ENCODE peak calls at places on chromosomes 11 and 22, in five cellular contexts. X, G, H, V and L are unnamed samples. For H3K27me3 and H3K4me1, the result is how much of the 10 kb centered on the place peaks cover.

GRCh38 chr11:94218372-94218771 is 86.0 kb upstream of the IZUMO1R start:
- DNase-seq in X (no peak), G (no peak), H (no peak), V (no peak), L (no peak)

GRCh38 chr11:129881570-129882170 is 13.7 kb downstream of the NFRKB start:
- DNase-seq in X (peak), G (no peak), H (peak), V (peak), L (no peak)

GRCh38 chr11:75031224-75031753 is 42.6 kb downstream of the NEU3 start:
- DNase-seq in X (peak), G (no peak), H (no peak), V (no peak), L (no peak)

GRCh38 chr11:74025467-74026166 is 16.7 kb upstream of the UCP3 start:
- DNase-seq in X (no peak), G (no peak), H (no peak), V (no peak), L (no peak)

GRCh38 chr11:11149671-11150459 is 203.2 kb downstream of the CSNK2A3 start:
- DNase-seq in X (no peak), G (no peak), H (no peak), V (no peak), L (peak)

GRCh38 chr11:13928566-13929251 is 33.8 kb upstream of the SPON1 start:
- DNase-seq in X (peak), G (no peak), H (no peak), V (peak), L (no peak)

GRCh38 chr11:78812513-78813293 is 238.0 kb upstream of the NARS2 start:
- DNase-seq in X (no peak), G (no peak), H (no peak), V (no peak), L (no peak)

GRCh38 chr11:111775024-111775710 is 9.0 kb upstream of the PPP2R1B start:
- DNase-seq in X (peak), G (no peak), H (no peak), V (no peak), L (no peak)

GRCh38 chr11:31106326-31106725 is 263.2 kb downstream of the DCDC1 start:
- DNase-seq in X (no peak), G (no peak), H (no peak), V (peak), L (no peak)

GRCh38 chr11:2393111-2393868 is 7.3 kb upstream of the TSSC4 start:
- DNase-seq in X (no peak), G (no peak), H (no peak), V (no peak), L (peak)

GRCh38 chr11:88202498-88202897 is 27.3 kb upstream of the RAB38 start:
- DNase-seq in X (no peak), G (no peak), H (no peak), V (no peak), L (no peak)

GRCh38 chr11:18749681-18750319 is 23.8 kb upstream of the IGSF22 start:
- DNase-seq in X (peak), G (no peak), H (no peak), V (peak), L (no peak)

GRCh38 chr22:45972091-45972867 is 4.7 kb downstream of the WNT7B start:
- DNase-seq in X (peak), G (no peak), H (no peak), V (no peak), L (no peak)
- H3K27me3 ChIP-seq in X (half or more), G (half or more), H (half or more), V (half or more), L (under half)

GRCh38 chr22:46050916-46051614 is 74.1 kb upstream of the WNT7B start:
- DNase-seq in X (no peak), G (peak), H (no peak), V (no peak), L (peak)
- H3K4me1 ChIP-seq in X (half or more), G (half or more), H (under half), V (under half), L (under half)

GRCh38 chr22:49090853-49091135 is 736.9 kb downstream of the BRD1 start:
- DNase-seq in X (no peak), G (no peak), H (no peak), V (no peak), L (no peak)
- H3K27me3 ChIP-seq in X (under half), G (under half), H (under half), V (under half), L (under half)

GRCh38 chr11:12470236-12470635 is 92.9 kb downstream of the PARVA start:
- DNase-seq in X (no peak), G (no peak), H (no peak), V (no peak), L (no peak)
- H3K4me1 ChIP-seq in X (half or more), G (under half), H (under half), V (under half), L (under half)

GRCh38 chr11:121338536-121338935 is 46.0 kb downstream of the SC5D start:
- DNase-seq in X (no peak), G (no peak), H (no peak), V (no peak), L (no peak)
- H3K27me3 ChIP-seq in X (under half), G (under half), H (under half), V (under half), L (under half)

GRCh38 chr22:21861290-21861848 is 6.1 kb downstream of the MAPK1 start:
- DNase-seq in X (no peak), G (no peak), H (peak), V (no peak), L (no peak)
- H3K4me1 ChIP-seq in X (half or more), G (half or more), H (under half), V (under half), L (under half)

GRCh38 chr11:69637601-69637955 is 3.4 kb upstream of the CCND1 start:
- DNase-seq in X (no peak), G (no peak), H (no peak), V (no peak), L (no peak)
- H3K27me3 ChIP-seq in X (under half), G (under half), H (under half), V (under half), L (under half)

DNA sequence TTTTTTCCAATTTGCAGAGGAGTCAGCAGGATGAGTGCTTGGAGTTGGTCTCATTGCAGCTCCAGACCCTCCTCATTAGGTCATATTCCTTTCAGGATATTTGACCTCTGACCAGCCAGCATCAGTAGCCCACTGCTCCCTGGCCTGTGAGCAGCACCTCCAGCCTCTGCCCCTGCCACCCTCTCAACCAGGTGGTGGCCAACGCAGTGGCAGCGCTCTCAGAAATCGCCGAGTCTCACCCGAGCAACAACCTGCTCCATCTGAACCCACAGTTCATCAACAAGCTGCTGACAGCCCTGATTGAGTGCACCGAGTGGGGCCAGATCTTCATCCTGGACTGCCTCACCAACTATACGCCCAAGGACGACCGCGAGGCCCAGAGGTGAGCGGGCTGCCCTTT is 27.0 kb downstream of the C22orf42 start:
- DNase-seq in X (no peak), G (no peak), H (no peak), V (no peak), L (no peak)
- H3K4me1 ChIP-seq in X (under half), G (under half), H (under half), V (under half), L (under half)

GRCh38 chr11:82730286-82730685 is 3.4 kb downstream of the FAM181B start:
- DNase-seq in X (no peak), G (no peak), H (no peak), V (no peak), L (no peak)

GRCh38 chr11:82732734-82733443 is 775 bp downstream of the FAM181B start:
- DNase-seq in X (peak), G (no peak), H (no peak), V (peak), L (no peak)

GRCh38 chr11:82733444-82734119 is at the start of gene FAM181B:
- DNase-seq in X (peak), G (no peak), H (peak), V (peak), L (peak)

GRCh38 chr11:82732348-82732733 is 1.3 kb downstream of the FAM181B start:
- DNase-seq in X (no peak), G (no peak), H (no peak), V (no peak), L (no peak)

DNA sequence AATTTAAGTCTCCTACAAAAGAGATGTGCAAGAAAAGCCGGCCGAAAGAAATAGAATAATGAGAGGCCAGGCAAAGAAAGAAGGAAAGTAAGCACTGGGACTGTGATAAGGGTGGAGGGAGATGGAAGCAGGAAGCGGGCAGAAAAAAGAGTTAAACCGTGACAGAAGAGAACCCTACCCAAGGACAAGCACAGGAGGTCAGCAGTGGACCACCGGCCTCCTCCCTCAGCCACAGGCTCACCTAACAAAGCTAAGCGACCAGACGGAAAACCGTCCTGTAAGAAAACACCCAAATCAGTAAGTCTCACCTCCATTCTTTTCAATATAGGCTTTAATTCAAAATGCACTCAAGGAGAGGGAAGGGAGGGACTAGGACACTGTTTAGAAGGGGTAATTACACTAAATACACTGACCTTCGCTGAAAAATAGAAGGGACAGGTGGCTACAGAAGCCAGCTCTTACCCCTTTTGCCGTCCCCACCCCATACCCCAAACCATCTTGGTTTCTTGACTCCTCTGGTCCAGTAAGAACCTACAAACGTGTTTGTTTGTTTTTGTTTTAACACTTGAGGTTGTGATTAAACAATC is 1.9 kb downstream of the FAM181B start:
- DNase-seq in X (no peak), G (no peak), H (no peak), V (no peak), L (no peak)
- H3K27me3 ChIP-seq in X (under half), G (under half), H (under half), V (half or more), L (under half)